ENCODE peak calls at places on chromosomes 4 and X, in four cellular contexts. One of them, this sample, is unnamed.

GRCh38 chr4:22237846-22238513 is 277.9 kb downstream of the ADGRA3 start:
- DNase-seq in neuronal stem cell: no peak
- DNase-seq in SK-N-SH: no peak
- DNase-seq in GM23248: no peak
- DNase-seq in this sample: peak

GRCh38 chrX:19121898-19122640 is at the start of gene ADGRG2:
- DNase-seq in GM23248: peak
- DNase-seq in SK-N-SH: peak
- DNase-seq in neuronal stem cell: peak
- DNase-seq in this sample: peak

GRCh38 chr4:8303485-8304281 is 34.1 kb downstream of the HTRA3 start:
- DNase-seq in GM23248: peak
- DNase-seq in neuronal stem cell: no peak
- DNase-seq in SK-N-SH: no peak
- DNase-seq in this sample: peak

GRCh38 chr4:154450971-154451370 is 40.6 kb downstream of the DCHS2 start:
- DNase-seq in SK-N-SH: no peak
- DNase-seq in neuronal stem cell: no peak
- DNase-seq in GM23248: no peak
- DNase-seq in this sample: no peak

GRCh38 chr4:166091914-166092510 is 219.0 kb downstream of the TLL1 start:
- DNase-seq in neuronal stem cell: peak
- DNase-seq in SK-N-SH: peak
- DNase-seq in GM23248: peak
- DNase-seq in this sample: peak

GRCh38 chr4:13559414-13559813 is 15.1 kb upstream of the NKX3-2 start:
- DNase-seq in neuronal stem cell: no peak
- DNase-seq in GM23248: peak
- DNase-seq in SK-N-SH: no peak
- DNase-seq in this sample: no peak

GRCh38 chr4:92236907-92237306 is 66.9 kb upstream of the GRID2 start:
- DNase-seq in GM23248: peak
- DNase-seq in SK-N-SH: no peak
- DNase-seq in neuronal stem cell: no peak
- DNase-seq in this sample: no peak

GRCh38 chrX:76148011-76148665 is 24.7 kb upstream of the PBDC1 start:
- DNase-seq in neuronal stem cell: no peak
- DNase-seq in SK-N-SH: no peak
- DNase-seq in GM23248: peak
- DNase-seq in this sample: no peak

GRCh38 chr4:47383829-47384427 is 79.6 kb downstream of the COMMD8 start:
- DNase-seq in neuronal stem cell: peak
- DNase-seq in GM23248: peak
- DNase-seq in SK-N-SH: peak
- DNase-seq in this sample: peak

GRCh38 chr4:37977471-37978452 is 17.6 kb downstream of the PTTG2 start:
- DNase-seq in neuronal stem cell: peak
- DNase-seq in SK-N-SH: peak
- DNase-seq in GM23248: peak
- DNase-seq in this sample: peak

GRCh38 chr4:127586922-127587571 is 45.7 kb upstream of the INTU start:
- DNase-seq in GM23248: peak
- DNase-seq in neuronal stem cell: no peak
- DNase-seq in SK-N-SH: peak
- DNase-seq in this sample: peak

GRCh38 chrX:115709039-115709438 is 148.1 kb downstream of the PLS3 start:
- DNase-seq in SK-N-SH: no peak
- DNase-seq in neuronal stem cell: no peak
- DNase-seq in GM23248: peak
- DNase-seq in this sample: no peak

GRCh38 chr4:34953145-34953799 is 1291.0 kb downstream of the ARAP2 start:
- DNase-seq in SK-N-SH: peak
- DNase-seq in neuronal stem cell: no peak
- DNase-seq in GM23248: no peak
- DNase-seq in this sample: peak

GRCh38 chr4:122584517-122584916 is 36.3 kb downstream of the IL21 start:
- DNase-seq in GM23248: peak
- DNase-seq in SK-N-SH: no peak
- DNase-seq in neuronal stem cell: no peak
- DNase-seq in this sample: no peak

GRCh38 chrX:136185409-136186022 is 38.2 kb downstream of the FHL1 start:
- DNase-seq in GM23248: peak
- DNase-seq in neuronal stem cell: no peak
- DNase-seq in SK-N-SH: no peak
- DNase-seq in this sample: no peak

GRCh38 chrX:110145305-110145704 is 142.4 kb downstream of the TMEM164 start:
- DNase-seq in GM23248: no peak
- DNase-seq in SK-N-SH: no peak
- DNase-seq in neuronal stem cell: no peak
- DNase-seq in this sample: peak

GRCh38 chrX:109709129-109709631 is 23.9 kb downstream of the ACSL4 start:
- DNase-seq in SK-N-SH: no peak
- DNase-seq in GM23248: peak
- DNase-seq in neuronal stem cell: no peak
- DNase-seq in this sample: no peak

GRCh38 chrX:154378059-154378798 is 866 bp upstream of the EMD start:
- DNase-seq in SK-N-SH: peak
- DNase-seq in neuronal stem cell: no peak
- DNase-seq in GM23248: peak
- DNase-seq in this sample: no peak

GRCh38 chr4:23934915-23935314 is 45.1 kb upstream of the PPARGC1A start:
- DNase-seq in neuronal stem cell: no peak
- DNase-seq in SK-N-SH: no peak
- DNase-seq in GM23248: peak
- DNase-seq in this sample: no peak

GRCh38 chrX:16578218-16578617 is 71.7 kb upstream of the S100G start:
- DNase-seq in GM23248: peak
- DNase-seq in neuronal stem cell: no peak
- DNase-seq in SK-N-SH: no peak
- DNase-seq in this sample: peak

GRCh38 chrX:48573690-48574269 is 504 bp upstream of the RBM3 start:
- DNase-seq in neuronal stem cell: peak
- DNase-seq in SK-N-SH: peak
- DNase-seq in GM23248: no peak
- DNase-seq in this sample: no peak

GRCh38 chr4:166198516-166198915 is 325.5 kb downstream of the TLL1 start:
- DNase-seq in GM23248: no peak
- DNase-seq in SK-N-SH: no peak
- DNase-seq in neuronal stem cell: no peak
- DNase-seq in this sample: no peak

GRCh38 chr4:4852591-4853362 is 6.7 kb upstream of the MSX1 start:
- DNase-seq in GM23248: peak
- DNase-seq in SK-N-SH: peak
- DNase-seq in neuronal stem cell: no peak
- DNase-seq in this sample: peak

GRCh38 chrX:118823263-118824172 is at the start of gene ZCCHC12:
- DNase-seq in SK-N-SH: peak
- DNase-seq in GM23248: peak
- DNase-seq in neuronal stem cell: peak
- DNase-seq in this sample: peak

GRCh38 chrX:9927638-9928037 is 39.5 kb upstream of the CLDN34 start:
- DNase-seq in neuronal stem cell: no peak
- DNase-seq in SK-N-SH: no peak
- DNase-seq in GM23248: no peak
- DNase-seq in this sample: no peak

GRCh38 chrX:15451913-15452312 is 41.2 kb downstream of the PIR start:
- DNase-seq in neuronal stem cell: no peak
- DNase-seq in GM23248: no peak
- DNase-seq in SK-N-SH: no peak
- DNase-seq in this sample: no peak

GRCh38 chrX:136708348-136708747 is 60.4 kb downstream of the CD40LG start:
- DNase-seq in neuronal stem cell: no peak
- DNase-seq in GM23248: peak
- DNase-seq in SK-N-SH: peak
- DNase-seq in this sample: peak

GRCh38 chr4:41656572-41657301 is 91.8 kb downstream of the PHOX2B start:
- DNase-seq in GM23248: no peak
- DNase-seq in SK-N-SH: no peak
- DNase-seq in neuronal stem cell: no peak
- DNase-seq in this sample: no peak

GRCh38 chrX:53048169-53049126 is at the start of gene GPR173:
- DNase-seq in SK-N-SH: peak
- DNase-seq in neuronal stem cell: peak
- DNase-seq in GM23248: peak
- DNase-seq in this sample: peak

GRCh38 chrX:69027181-69028005 is 137.9 kb downstream of the PJA1 start:
- DNase-seq in GM23248: peak
- DNase-seq in SK-N-SH: no peak
- DNase-seq in neuronal stem cell: no peak
- DNase-seq in this sample: no peak

GRCh38 chr4:103996059-103996458 is 276.3 kb upstream of the TACR3 start:
- DNase-seq in SK-N-SH: no peak
- DNase-seq in GM23248: no peak
- DNase-seq in neuronal stem cell: peak
- DNase-seq in this sample: peak

GRCh38 chr4:725368-726234 is 20.0 kb downstream of the PCGF3 start:
- DNase-seq in GM23248: no peak
- DNase-seq in neuronal stem cell: no peak
- DNase-seq in SK-N-SH: no peak
- DNase-seq in this sample: no peak

GRCh38 chr4:724131-724530 is 18.5 kb downstream of the PCGF3 start:
- DNase-seq in SK-N-SH: no peak
- DNase-seq in neuronal stem cell: no peak
- DNase-seq in GM23248: no peak
- DNase-seq in this sample: no peak

GRCh38 chr4:726235-726787 is 20.7 kb downstream of the PCGF3 start:
- DNase-seq in neuronal stem cell: no peak
- DNase-seq in SK-N-SH: no peak
- DNase-seq in GM23248: peak
- DNase-seq in this sample: no peak

GRCh38 chr4:727576-727975 is 21.9 kb downstream of the PCGF3 start:
- DNase-seq in SK-N-SH: no peak
- DNase-seq in GM23248: no peak
- DNase-seq in neuronal stem cell: no peak
- DNase-seq in this sample: no peak

GRCh38 chr4:726816-727215 is 21.2 kb downstream of the PCGF3 start:
- DNase-seq in SK-N-SH: no peak
- DNase-seq in neuronal stem cell: no peak
- DNase-seq in GM23248: no peak
- DNase-seq in this sample: no peak
- H3K4me2 ChIP-seq in SK-N-SH: no peak
- H3K4me2 ChIP-seq in neuronal stem cell: no peak
- H3K4me2 ChIP-seq in GM23248: peak
- H3K4me2 ChIP-seq in this sample: no peak

GRCh38 chr4:77188498-77189187 is 31.6 kb downstream of the CCNG2 start:
- DNase-seq in neuronal stem cell: no peak
- DNase-seq in GM23248: no peak
- DNase-seq in SK-N-SH: no peak
- DNase-seq in this sample: no peak
- H3K4me2 ChIP-seq in neuronal stem cell: no peak
- H3K4me2 ChIP-seq in GM23248: no peak
- H3K4me2 ChIP-seq in SK-N-SH: no peak
- H3K4me2 ChIP-seq in this sample: peak

GRCh38 chr4:182917182-182918043 is at the start of gene DCTD:
- DNase-seq in GM23248: peak
- DNase-seq in SK-N-SH: peak
- DNase-seq in neuronal stem cell: peak
- DNase-seq in this sample: peak

GRCh38 chr4:182916483-182917181 is 554 bp downstream of the DCTD start:
- DNase-seq in neuronal stem cell: peak
- DNase-seq in SK-N-SH: no peak
- DNase-seq in GM23248: peak
- DNase-seq in this sample: no peak

GRCh38 chr4:182918791-182919302 is 1.7 kb upstream of the DCTD start:
- DNase-seq in neuronal stem cell: no peak
- DNase-seq in GM23248: peak
- DNase-seq in SK-N-SH: no peak
- DNase-seq in this sample: no peak

GRCh38 chr4:182920676-182921075 is 3.5 kb upstream of the DCTD start:
- DNase-seq in SK-N-SH: no peak
- DNase-seq in neuronal stem cell: no peak
- DNase-seq in GM23248: no peak
- DNase-seq in this sample: no peak

GRCh38 chr4:182918044-182918607 is 940 bp upstream of the DCTD start:
- DNase-seq in GM23248: peak
- DNase-seq in neuronal stem cell: no peak
- DNase-seq in SK-N-SH: no peak
- DNase-seq in this sample: no peak
- H3K4me2 ChIP-seq in GM23248: peak
- H3K4me2 ChIP-seq in neuronal stem cell: peak
- H3K4me2 ChIP-seq in SK-N-SH: peak
- H3K4me2 ChIP-seq in this sample: peak

GRCh38 chr4:152572417-152573086 is 36.7 kb upstream of the FBXW7 start:
- DNase-seq in neuronal stem cell: no peak
- DNase-seq in GM23248: peak
- DNase-seq in SK-N-SH: no peak
- DNase-seq in this sample: no peak
- H3K4me2 ChIP-seq in neuronal stem cell: no peak
- H3K4me2 ChIP-seq in GM23248: no peak
- H3K4me2 ChIP-seq in SK-N-SH: no peak
- H3K4me2 ChIP-seq in this sample: no peak

GRCh38 chrX:130106071-130106470 is 4.2 kb downstream of the ELF4 start:
- DNase-seq in neuronal stem cell: no peak
- DNase-seq in GM23248: peak
- DNase-seq in SK-N-SH: peak
- DNase-seq in this sample: peak
- H3K4me2 ChIP-seq in neuronal stem cell: no peak
- H3K4me2 ChIP-seq in GM23248: no peak
- H3K4me2 ChIP-seq in SK-N-SH: no peak
- H3K4me2 ChIP-seq in this sample: no peak

GRCh38 chr4:119286377-119287002 is 35.4 kb downstream of the FABP2 start:
- DNase-seq in neuronal stem cell: peak
- DNase-seq in SK-N-SH: peak
- DNase-seq in GM23248: peak
- DNase-seq in this sample: peak
- H3K4me2 ChIP-seq in neuronal stem cell: no peak
- H3K4me2 ChIP-seq in SK-N-SH: no peak
- H3K4me2 ChIP-seq in GM23248: peak
- H3K4me2 ChIP-seq in this sample: no peak

GRCh38 chr4:39627413-39627812 is 11.3 kb downstream of the SMIM14 start:
- DNase-seq in SK-N-SH: no peak
- DNase-seq in neuronal stem cell: no peak
- DNase-seq in GM23248: no peak
- DNase-seq in this sample: no peak
- H3K4me2 ChIP-seq in SK-N-SH: no peak
- H3K4me2 ChIP-seq in neuronal stem cell: no peak
- H3K4me2 ChIP-seq in GM23248: no peak
- H3K4me2 ChIP-seq in this sample: no peak

DNA sequence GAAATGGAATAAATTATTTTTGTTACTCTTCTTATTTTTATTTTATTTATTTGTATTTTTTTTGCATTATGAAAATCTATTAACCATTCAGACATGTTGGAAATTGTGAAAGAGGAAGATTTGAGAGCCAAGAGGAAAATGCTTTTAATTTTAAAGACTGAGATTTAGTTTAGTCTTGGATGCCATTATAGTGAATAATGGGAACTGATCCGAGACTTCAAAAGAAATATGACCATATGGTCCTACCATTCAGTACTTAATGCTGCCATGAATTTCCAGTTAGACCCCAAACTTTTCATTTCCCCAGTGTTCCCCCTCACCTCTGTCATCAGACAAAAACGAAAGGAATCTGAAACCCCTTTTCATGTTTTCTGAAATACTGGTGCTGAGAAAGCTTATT is 95.5 kb downstream of the TENM3 start:
- DNase-seq in GM23248: no peak
- DNase-seq in neuronal stem cell: no peak
- DNase-seq in SK-N-SH: no peak
- DNase-seq in this sample: no peak
- H3K4me2 ChIP-seq in GM23248: no peak
- H3K4me2 ChIP-seq in neuronal stem cell: no peak
- H3K4me2 ChIP-seq in SK-N-SH: no peak
- H3K4me2 ChIP-seq in this sample: no peak

This sample was measured in neural progenitor cell.